ENCODE peak calls at places on chromosome 20, in ten cellular contexts. E is bronchial epithelial cell, U is brain microvascular endothelial cell, L is AG09309, B is pancreas, N is lower lobe of right lung, V is nephron progenitor cell, M is cardiac muscle cell, Y is foreskin fibroblast, A is neural crest cell. C is an unnamed sample.

GRCh38 chr20:51206032-51206662 is 183.2 kb upstream of the KCNG1 start:
- DNase-seq in L (no peak), U (no peak), N (no peak), E (no peak), A (no peak), Y (no peak), M (no peak), V (no peak), B (no peak), C (no peak)

GRCh38 chr20:53735536-53736050 is 142.0 kb upstream of the ZNF217 start:
- DNase-seq in B (no peak), N (no peak), E (peak), V (no peak), M (peak), Y (peak), U (peak), A (no peak), L (peak), C (no peak)

GRCh38 chr20:4322499-4322898 is 307.1 kb upstream of the RNF24 start:
- DNase-seq in N (no peak), V (no peak), B (no peak), M (no peak), U (no peak), Y (peak), A (no peak), L (no peak), E (no peak), C (no peak)

GRCh38 chr20:64165866-64166600 is 1.8 kb downstream of the MYT1 start:
- DNase-seq in V (no peak), M (no peak), L (no peak), N (peak), B (no peak), U (no peak), E (no peak), A (no peak), Y (no peak), C (no peak)

GRCh38 chr20:47872341-47872740 is 87.1 kb upstream of the SULF2 start:
- DNase-seq in L (no peak), N (no peak), E (no peak), V (no peak), Y (no peak), M (no peak), A (no peak), U (no peak), B (no peak), C (no peak)

GRCh38 chr20:49286689-49287551 is 9.1 kb upstream of the ZNFX1 start:
- DNase-seq in L (no peak), A (no peak), N (no peak), U (no peak), B (no peak), Y (peak), M (no peak), E (peak), V (no peak), C (no peak)

GRCh38 chr20:15359056-15359455 is 1021.6 kb upstream of the FLRT3 start:
- DNase-seq in M (no peak), E (peak), L (no peak), V (no peak), Y (peak), A (no peak), U (no peak), N (no peak), B (no peak), C (no peak)

GRCh38 chr20:19621072-19621471 is 137.0 kb upstream of the RIN2 start:
- DNase-seq in Y (peak), M (no peak), A (no peak), E (peak), B (no peak), N (no peak), U (no peak), L (no peak), V (no peak), C (no peak)

GRCh38 chr20:4326194-4327065 is 311.1 kb upstream of the RNF24 start:
- DNase-seq in A (no peak), N (no peak), E (peak), Y (no peak), B (no peak), L (no peak), M (no peak), U (no peak), V (no peak), C (no peak)

GRCh38 chr20:54692168-54692887 is 216.9 kb downstream of the DOK5 start:
- DNase-seq in B (no peak), V (no peak), E (no peak), L (no peak), M (no peak), N (no peak), A (no peak), U (no peak), Y (no peak), C (no peak)

GRCh38 chr20:904146-904545 is 12.0 kb downstream of the ANGPT4 start:
- DNase-seq in B (no peak), N (no peak), M (no peak), A (no peak), Y (no peak), E (no peak), L (no peak), U (no peak), V (no peak), C (no peak)

GRCh38 chr20:33803921-33804337 is 7.2 kb upstream of the CHMP4B start:
- DNase-seq in V (no peak), M (no peak), N (no peak), E (peak), Y (peak), L (peak), B (no peak), A (no peak), U (peak), C (no peak)

GRCh38 chr20:1838479-1839279 is 56.5 kb upstream of the SIRPA start:
- DNase-seq in L (no peak), Y (no peak), U (no peak), V (peak), E (no peak), M (no peak), N (no peak), B (no peak), A (peak), C (no peak)

GRCh38 chr20:51238675-51239305 is 215.9 kb upstream of the KCNG1 start:
- DNase-seq in V (no peak), B (no peak), L (no peak), M (no peak), Y (no peak), N (no peak), U (no peak), E (no peak), A (no peak), C (no peak)

GRCh38 chr20:57840066-57840465 is 130.3 kb upstream of the PMEPA1 start:
- DNase-seq in N (no peak), V (no peak), A (no peak), M (no peak), L (no peak), Y (no peak), B (no peak), U (no peak), E (no peak), C (no peak)

GRCh38 chr20:16661738-16662137 is 68.1 kb upstream of the SNRPB2 start:
- DNase-seq in U (no peak), A (no peak), B (no peak), E (no peak), M (no peak), N (no peak), L (no peak), Y (no peak), V (no peak), C (no peak)

DNA sequence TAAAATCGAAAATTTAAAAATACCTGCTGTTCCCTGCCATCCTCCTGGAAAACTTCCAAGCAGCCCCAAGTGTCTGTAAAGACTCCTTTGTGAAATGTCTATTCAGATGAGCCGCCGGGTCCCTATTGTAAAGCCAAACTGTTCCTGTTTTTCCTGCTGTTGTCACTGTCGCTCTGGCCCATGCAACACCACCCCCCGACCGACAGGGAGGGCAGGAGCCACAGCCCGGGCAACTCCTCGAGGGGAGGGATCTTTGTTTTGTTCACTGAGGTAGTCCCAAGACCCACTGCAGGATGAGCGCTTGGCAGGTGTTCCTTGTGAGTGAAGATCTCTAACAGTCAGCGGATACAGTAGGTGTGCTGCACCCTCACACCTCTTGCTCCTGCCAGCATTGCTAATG is 132.3 kb upstream of the PHACTR3 start:
- DNase-seq in V (no peak), U (no peak), L (no peak), N (no peak), A (no peak), B (no peak), Y (no peak), E (no peak), M (no peak), C (no peak)
- TF ChIP-seq CTCF in V (no peak), U (no peak), L (no peak), N (no peak), A (no peak), B (no peak), Y (no peak), E (no peak), M (no peak), C (no peak)

GRCh38 chr20:40008177-40008576 is 680.9 kb downstream of the MAFB start:
- DNase-seq in B (no peak), Y (peak), M (no peak), V (no peak), N (no peak), L (no peak), E (peak), A (no peak), U (no peak), C (no peak)
- TF ChIP-seq CTCF in B (no peak), Y (no peak), M (no peak), V (no peak), N (no peak), L (no peak), E (no peak), A (no peak), U (no peak), C (no peak)

GRCh38 chr20:31494131-31494530 is 19.0 kb downstream of the REM1 start:
- DNase-seq in Y (peak), L (no peak), B (no peak), M (no peak), E (peak), N (no peak), V (no peak), U (no peak), A (peak), C (no peak)
- TF ChIP-seq CTCF in Y (peak), L (peak), B (no peak), M (peak), E (peak), N (peak), V (no peak), U (peak), A (peak), C (no peak)

DNA sequence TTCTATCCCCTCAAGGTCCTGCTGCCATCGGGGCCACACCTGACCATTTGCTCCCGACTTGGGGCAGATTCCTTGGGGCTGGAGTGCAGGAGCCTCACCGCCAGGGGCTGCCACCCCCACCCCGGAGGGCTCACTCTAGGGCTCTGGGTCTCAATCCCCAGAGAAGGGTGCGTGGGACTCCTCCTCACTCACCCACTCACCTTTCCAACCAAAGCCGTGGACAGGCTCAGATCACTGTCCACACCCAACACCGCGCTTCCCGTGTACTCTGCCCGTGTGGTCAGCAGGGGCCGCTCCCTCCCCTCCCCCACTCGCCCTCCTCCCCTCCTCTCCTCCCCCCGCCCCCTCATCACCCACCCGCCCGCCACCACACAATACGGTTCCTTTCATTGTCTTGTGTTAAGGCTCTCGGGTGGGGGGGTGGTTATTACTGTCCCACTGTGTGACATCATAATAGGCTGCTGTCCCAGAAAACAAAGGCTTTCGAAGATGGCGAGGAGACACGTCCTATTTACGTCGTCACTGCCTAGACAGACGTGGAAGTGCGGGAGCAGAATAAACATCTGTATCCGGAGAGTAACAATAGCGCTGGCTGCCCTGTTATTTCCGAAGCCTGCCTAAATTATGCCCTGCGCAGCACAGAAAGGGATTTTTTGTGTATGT is 85.8 kb downstream of the YTHDF1 start:
- DNase-seq in B (no peak), M (no peak), A (no peak), E (no peak), V (peak), Y (no peak), L (no peak), N (peak), U (no peak), C (peak)
- TF ChIP-seq CTCF in B (no peak), M (no peak), A (no peak), E (no peak), V (no peak), Y (no peak), L (no peak), N (no peak), U (no peak), C (no peak)

GRCh38 chr20:31844737-31845299 is 586 bp downstream of the FOXS1 start:
- DNase-seq in B (no peak), M (no peak), Y (no peak), V (no peak), U (no peak), N (no peak), L (no peak), A (no peak), E (no peak), C (no peak)

GRCh38 chr20:31845300-31845863 is at the start of gene FOXS1:
- DNase-seq in E (peak), M (peak), B (no peak), Y (no peak), V (peak), N (no peak), A (peak), U (peak), L (no peak), C (no peak)

GRCh38 chr20:31849306-31849930 is 4.0 kb upstream of the FOXS1 start:
- DNase-seq in B (peak), V (no peak), A (no peak), Y (no peak), M (no peak), U (no peak), L (no peak), N (no peak), E (peak), C (no peak)

GRCh38 chr20:31848088-31848999 is 2.9 kb upstream of the FOXS1 start:
- DNase-seq in M (no peak), U (no peak), V (no peak), L (no peak), Y (no peak), E (no peak), A (no peak), B (no peak), N (no peak), C (no peak)

DNA sequence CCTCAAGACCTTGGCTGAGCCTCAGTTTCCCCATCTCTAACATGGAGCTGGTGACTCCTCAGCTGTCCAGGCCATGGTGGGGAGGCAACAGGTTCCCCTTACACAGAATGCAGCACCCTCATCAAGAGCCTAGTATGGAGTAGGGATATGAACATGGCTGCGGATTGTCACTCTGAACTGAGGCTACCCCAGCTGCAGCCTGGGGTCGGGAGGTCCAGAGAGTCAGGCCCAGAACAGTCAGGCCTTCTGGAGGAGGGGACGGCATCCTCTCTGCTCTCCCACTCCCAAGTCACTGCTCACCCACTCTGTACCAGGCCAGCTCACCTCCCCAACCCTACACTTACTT is 1.4 kb upstream of the FOXS1 start:
- DNase-seq in U (no peak), N (no peak), Y (no peak), A (no peak), E (no peak), V (no peak), B (no peak), L (no peak), M (no peak), C (no peak)
- TF ChIP-seq CTCF in U (no peak), N (no peak), Y (no peak), A (peak), E (no peak), V (no peak), B (no peak), L (no peak), M (no peak), C (no peak)

GRCh38 chr20:37615507-37616425 is 78.1 kb upstream of the CTNNBL1 start:
- DNase-seq in B (no peak), E (peak), A (peak), Y (peak), M (peak), L (no peak), U (no peak), N (no peak), V (peak), C (peak)
- TF ChIP-seq CTCF in B (peak), E (peak), A (peak), Y (peak), M (peak), L (peak), U (peak), N (peak), V (peak), C (peak)

C was measured in mesothelial cell of epicardium.